ENCODE peak calls at places on chromosomes 5 and 9, in seven cellular contexts. F is Panc1, K is mammary epithelial cell, A is kidney, O is left lung, L is suprapubic skin, H is uterus. X is an unnamed sample.

GRCh38 chr5:45507174-45507573 is 189.0 kb downstream of the HCN1 start:
- DNase-seq in A (no peak), H (no peak), O (no peak), F (no peak), K (no peak), L (no peak), X (no peak)

GRCh38 chr5:106768392-106768791 is 902.3 kb downstream of the EFNA5 start:
- DNase-seq in A (no peak), H (no peak), K (no peak), L (no peak), F (no peak), O (no peak), X (no peak)

GRCh38 chr9:123568691-123569342 is 212.8 kb downstream of the CRB2 start:
- DNase-seq in K (no peak), L (no peak), F (no peak), O (no peak), H (peak; percentile 48), A (no peak), X (peak; percentile 3)

GRCh38 chr9:2477755-2478154 is 143.8 kb upstream of the VLDLR start:
- DNase-seq in K (no peak), F (no peak), H (no peak), O (no peak), A (no peak), L (no peak), X (no peak)

GRCh38 chr9:116564266-116564793 is 122.8 kb upstream of the TRIM32 start:
- DNase-seq in H (no peak), L (no peak), K (no peak), O (no peak), F (no peak), A (no peak), X (no peak)

GRCh38 chr5:13316191-13316590 is 628.3 kb downstream of the DNAH5 start:
- DNase-seq in F (no peak), L (no peak), O (no peak), A (no peak), H (no peak), K (no peak), X (no peak)

GRCh38 chr5:151408633-151409243 is 38.7 kb upstream of the SLC36A1 start:
- DNase-seq in O (no peak), F (no peak), K (no peak), L (no peak), A (no peak), H (no peak), X (no peak)

GRCh38 chr5:176661676-176662075 is 14.4 kb downstream of the TSPAN17 start:
- DNase-seq in H (no peak), L (no peak), F (no peak), O (no peak), K (no peak), A (peak; percentile 62), X (no peak)

GRCh38 chr9:68832853-68833518 is 127.9 kb downstream of the PIP5K1B start:
- DNase-seq in F (no peak), K (no peak), O (no peak), L (no peak), H (no peak), A (no peak), X (no peak)

GRCh38 chr5:136560111-136560510 is 194.8 kb upstream of the TRPC7 start:
- DNase-seq in F (no peak), K (no peak), A (no peak), O (no peak), L (no peak), H (no peak), X (no peak)

GRCh38 chr5:52690236-52690685 is 97.5 kb upstream of the ITGA1 start:
- DNase-seq in K (no peak), O (no peak), A (no peak), L (no peak), F (no peak), H (no peak), X (no peak)

GRCh38 chr5:61735999-61736398 is 403.9 kb downstream of the ZSWIM6 start:
- DNase-seq in H (no peak), L (no peak), O (no peak), A (no peak), K (no peak), F (no peak), X (no peak)

GRCh38 chr9:78029601-78030552 is 1.7 kb downstream of the GNAQ start:
- DNase-seq in A (no peak), F (no peak), H (peak; percentile 27), O (no peak), K (no peak), L (no peak), X (no peak)

GRCh38 chr9:98864257-98865180 is 57.0 kb downstream of the GALNT12 start:
- DNase-seq in O (no peak), L (no peak), H (peak; percentile 68), F (no peak), K (no peak), A (no peak), X (no peak)

GRCh38 chr5:158819095-158819494 is 280.6 kb downstream of the EBF1 start:
- DNase-seq in L (no peak), F (no peak), K (no peak), O (no peak), A (no peak), H (no peak), X (no peak)

GRCh38 chr5:5374034-5374715 is 48.3 kb upstream of the ICE1 start:
- DNase-seq in H (no peak), A (no peak), F (no peak), O (peak; percentile 53), L (no peak), K (no peak), X (no peak)

GRCh38 chr9:121682201-121682600 is 30.8 kb downstream of the DAB2IP start:
- DNase-seq in A (peak; percentile 38), O (peak; percentile 4), L (no peak), K (no peak), F (no peak), H (no peak), X (no peak)

GRCh38 chr9:121680236-121680635 is 28.8 kb downstream of the DAB2IP start:
- DNase-seq in O (no peak), L (no peak), F (no peak), K (no peak), A (peak; percentile 37), H (no peak), X (no peak)

GRCh38 chr9:121682926-121683485 is 31.6 kb downstream of the DAB2IP start:
- DNase-seq in O (peak; percentile 29), L (no peak), F (no peak), K (no peak), A (no peak), H (no peak), X (no peak)

GRCh38 chr9:121683652-121684051 is 32.2 kb downstream of the DAB2IP start:
- DNase-seq in F (no peak), H (no peak), K (no peak), A (no peak), O (peak; percentile 6), L (no peak), X (no peak)

DNA sequence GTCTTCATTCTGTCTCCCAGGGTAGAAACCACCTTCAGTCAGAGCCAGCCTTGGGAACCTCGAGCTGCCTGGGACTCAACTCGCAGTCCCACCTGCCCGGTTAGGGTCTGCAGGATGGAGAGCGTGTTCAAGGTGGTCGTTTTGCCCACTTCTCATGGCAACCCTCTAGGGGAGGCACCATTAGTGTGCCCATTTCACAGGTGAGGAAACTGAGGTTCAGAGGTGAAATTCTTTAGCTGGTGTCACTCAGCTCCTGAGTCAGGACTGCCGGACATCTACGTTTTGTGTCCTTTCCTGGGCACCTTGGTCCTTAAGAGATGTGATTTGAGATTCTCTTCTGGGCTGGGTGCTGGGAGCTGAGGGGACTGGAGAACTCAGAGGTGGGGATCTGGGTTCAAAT is 30.0 kb downstream of the DAB2IP start:
- DNase-seq in L (no peak), K (no peak), F (no peak), A (peak; percentile 21), H (no peak), O (peak; percentile 6), X (no peak)
- H3K27ac ChIP-seq in L (no peak overlapping the region), K (no peak overlapping the region), F (no peak overlapping the region), A (no peak overlapping the region), H (no peak overlapping the region), O (no peak overlapping the region), X (no peak overlapping the region)

GRCh38 chr9:112377684-112378344 is 2.1 kb upstream of the HSDL2 start:
- DNase-seq in O (no peak), L (no peak), H (no peak), F (no peak), A (no peak), K (no peak), X (no peak)
- H3K4me3 ChIP-seq in O (peak overlapping the region; percentile 78), L (no peak overlapping the region), H (peak overlapping the region; percentile 57), F (peak overlapping the region; percentile 87), A (peak overlapping the region; percentile 82), K (no peak overlapping the region), X (peak overlapping the region; percentile 91)

DNA sequence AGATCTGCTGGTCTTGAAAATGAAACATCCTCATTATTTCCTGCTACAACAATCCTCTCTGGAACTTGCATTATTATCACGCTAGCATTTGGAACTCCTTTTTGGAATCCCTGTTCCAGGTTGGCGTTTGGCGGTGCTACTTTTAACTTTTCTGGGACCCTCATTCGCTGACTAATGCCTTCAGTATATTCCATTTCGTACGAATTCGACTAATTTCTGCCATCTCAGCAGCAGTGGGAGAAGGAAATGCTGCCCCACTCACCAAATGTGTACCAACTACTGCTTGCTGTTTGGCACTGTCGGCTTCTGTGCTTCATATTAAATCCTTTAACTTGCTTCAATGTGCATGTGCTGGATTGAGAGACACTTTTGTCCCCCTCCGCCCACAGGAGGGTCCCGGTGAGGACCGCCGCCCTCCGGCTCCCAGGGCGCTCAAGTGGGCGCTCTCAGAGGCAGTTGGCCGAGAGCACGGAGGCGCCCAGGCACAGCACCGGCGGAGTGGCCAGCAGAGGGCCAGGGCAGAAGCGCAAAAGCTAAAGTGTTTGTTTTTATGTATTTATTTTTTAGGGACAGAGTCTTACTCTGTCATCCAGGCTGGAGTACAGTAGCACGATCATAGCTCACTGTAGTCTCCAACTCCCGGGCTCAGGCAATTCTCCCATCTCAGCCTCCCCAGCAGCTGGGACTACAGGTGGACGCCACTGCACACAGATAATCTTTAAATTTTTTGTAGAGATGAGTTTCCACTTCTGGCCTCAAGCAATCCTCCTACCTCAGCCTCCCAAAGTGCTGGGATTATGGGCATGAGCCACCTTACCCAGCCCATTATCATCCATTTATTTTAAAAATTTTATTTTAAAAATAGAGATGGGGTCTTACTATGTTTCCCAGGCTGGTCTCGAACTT is 11.9 kb downstream of the PDE6A start:
- DNase-seq in A (no peak), K (no peak), O (no peak), F (peak; percentile 35), H (peak; percentile 18), L (no peak), X (no peak)
- TF ChIP-seq CTCF in A (peak; percentile 16), K (no peak), O (peak; percentile 26), F (peak; percentile 83), H (no peak), L (no peak), X (peak; percentile 45)

GRCh38 chr9:126347093-126347492 is 20.5 kb downstream of the MVB12B start:
- DNase-seq in K (no peak), F (no peak), O (no peak), H (no peak), A (no peak), L (no peak), X (no peak)

GRCh38 chr9:126343271-126343700 is 16.7 kb downstream of the MVB12B start:
- DNase-seq in L (no peak), O (no peak), H (no peak), K (no peak), F (no peak), A (no peak), X (no peak)

GRCh38 chr9:126348911-126349550 is 22.4 kb downstream of the MVB12B start:
- DNase-seq in A (no peak), L (no peak), K (no peak), H (no peak), F (no peak), O (no peak), X (no peak)

GRCh38 chr9:126346031-126346430 is 19.4 kb downstream of the MVB12B start:
- DNase-seq in L (no peak), O (no peak), K (no peak), F (no peak), H (no peak), A (no peak), X (no peak)

GRCh38 chr9:126347911-126348760 is 21.5 kb downstream of the MVB12B start:
- DNase-seq in O (peak; percentile 71), H (no peak), A (no peak), F (no peak), L (no peak), K (no peak), X (no peak)
- H3K27ac ChIP-seq in O (peak overlapping the region; percentile 75), H (no peak overlapping the region), A (no peak overlapping the region), F (no peak overlapping the region), L (peak overlapping the region; percentile 78), K (no peak overlapping the region), X (no peak overlapping the region)